ENCODE peak calls at places on chromosomes 2 and 18, in four cellular contexts. H, V, W and I are unnamed samples.

GRCh38 chr2:112155331-112156151 is 17.4 kb downstream of the FBLN7 start:
- DNase-seq in H (no peak), V (no peak), W (no peak), I (no peak)

GRCh38 chr18:1578505-1578904 is 673.8 kb downstream of the ADCYAP1 start:
- DNase-seq in H (no peak), V (no peak), W (no peak), I (no peak)

GRCh38 chr18:6009751-6010150 is 114.4 kb upstream of the TMEM200C start:
- DNase-seq in H (no peak), V (no peak), W (no peak), I (no peak)

GRCh38 chr2:97761192-97761591 is 47.8 kb downstream of the ZAP70 start:
- DNase-seq in H (no peak), V (no peak), W (no peak), I (no peak)

GRCh38 chr2:223692227-223692947 is 90.2 kb upstream of the SCG2 start:
- DNase-seq in H (peak; percentile 59), V (peak; percentile 30), W (peak; percentile 54), I (no peak)

GRCh38 chr2:24359701-24360049 is 661 bp downstream of the ITSN2 start:
- DNase-seq in H (no peak), V (no peak), W (no peak), I (no peak)

GRCh38 chr2:85783796-85784195 is 30.0 kb downstream of the ATOH8 start:
- DNase-seq in H (no peak), V (peak; percentile 42), W (no peak), I (no peak)

GRCh38 chr18:45567123-45567522 is 48.2 kb upstream of the SLC14A2 start:
- DNase-seq in H (no peak), V (peak; percentile 5), W (no peak), I (no peak)

GRCh38 chr18:13223341-13224148 is 5.0 kb downstream of the LDLRAD4 start:
- DNase-seq in H (no peak), V (no peak), W (no peak), I (no peak)

GRCh38 chr2:98825043-98825350 is 94.1 kb upstream of the MGAT4A start:
- DNase-seq in H (no peak), V (no peak), W (no peak), I (no peak)

GRCh38 chr2:72104821-72105588 is 42.7 kb downstream of the CYP26B1 start:
- DNase-seq in H (no peak), V (no peak), W (peak; percentile 15), I (no peak)

GRCh38 chr18:9734189-9734588 is 26.1 kb downstream of the RAB31 start:
- DNase-seq in H (no peak), V (no peak), W (peak; percentile 70), I (no peak)

GRCh38 chr2:25372405-25373268 is 30.9 kb upstream of the DNMT3A start:
- DNase-seq in H (no peak), V (no peak), W (no peak), I (no peak)

GRCh38 chr2:73998451-73998850 is 13.7 kb downstream of the TET3 start:
- DNase-seq in H (no peak), V (no peak), W (no peak), I (no peak)

GRCh38 chr2:57890993-57891688 is 155.5 kb upstream of the VRK2 start:
- DNase-seq in H (no peak), V (no peak), W (no peak), I (no peak)

GRCh38 chr2:179478771-179479170 is 214.1 kb upstream of the SESTD1 start:
- DNase-seq in H (no peak), V (no peak), W (no peak), I (no peak)

GRCh38 chr2:96205888-96206287 is 2.7 kb downstream of the STARD7 start:
- DNase-seq in H (no peak), V (peak; percentile 16), W (no peak), I (no peak)

GRCh38 chr2:118202707-118203303 is 114.5 kb downstream of the INSIG2 start:
- DNase-seq in H (no peak), V (peak; percentile 47), W (peak; percentile 54), I (peak; percentile 53)

GRCh38 chr2:241275504-241275903 is 40.0 kb downstream of the HDLBP start:
- DNase-seq in H (no peak), V (no peak), W (no peak), I (no peak)

GRCh38 chr2:238750212-238750904 is 97.5 kb upstream of the TWIST2 start:
- DNase-seq in H (no peak), V (no peak), W (no peak), I (no peak)

GRCh38 chr2:16273111-16273510 is 332.8 kb downstream of the MYCN start:
- DNase-seq in H (no peak), V (no peak), W (no peak), I (no peak)

GRCh38 chr2:218149098-218149497 is 17.7 kb downstream of the CXCR1 start:
- DNase-seq in H (no peak), V (no peak), W (no peak), I (no peak)
- TF ChIP-seq TCF7L2 in H (no peak), V (no peak), W (no peak), I (no peak)

GRCh38 chr2:159009940-159010339 is 41.5 kb downstream of the TANC1 start:
- DNase-seq in H (no peak), V (no peak), W (no peak), I (no peak)
- TF ChIP-seq TCF7L2 in H (no peak), V (no peak), W (no peak), I (no peak)

GRCh38 chr2:216915548-216916128 is 55.8 kb upstream of the TNP1 start:
- DNase-seq in H (no peak), V (no peak), W (no peak), I (no peak)

GRCh38 chr2:216920150-216920846 is 60.4 kb upstream of the TNP1 start:
- DNase-seq in H (no peak), V (peak; percentile 15), W (no peak), I (no peak)

GRCh38 chr2:216916956-216917650 is 57.2 kb upstream of the TNP1 start:
- DNase-seq in H (no peak), V (no peak), W (no peak), I (no peak)

GRCh38 chr2:216921057-216921456 is 61.2 kb upstream of the TNP1 start:
- DNase-seq in H (no peak), V (no peak), W (no peak), I (no peak)

DNA sequence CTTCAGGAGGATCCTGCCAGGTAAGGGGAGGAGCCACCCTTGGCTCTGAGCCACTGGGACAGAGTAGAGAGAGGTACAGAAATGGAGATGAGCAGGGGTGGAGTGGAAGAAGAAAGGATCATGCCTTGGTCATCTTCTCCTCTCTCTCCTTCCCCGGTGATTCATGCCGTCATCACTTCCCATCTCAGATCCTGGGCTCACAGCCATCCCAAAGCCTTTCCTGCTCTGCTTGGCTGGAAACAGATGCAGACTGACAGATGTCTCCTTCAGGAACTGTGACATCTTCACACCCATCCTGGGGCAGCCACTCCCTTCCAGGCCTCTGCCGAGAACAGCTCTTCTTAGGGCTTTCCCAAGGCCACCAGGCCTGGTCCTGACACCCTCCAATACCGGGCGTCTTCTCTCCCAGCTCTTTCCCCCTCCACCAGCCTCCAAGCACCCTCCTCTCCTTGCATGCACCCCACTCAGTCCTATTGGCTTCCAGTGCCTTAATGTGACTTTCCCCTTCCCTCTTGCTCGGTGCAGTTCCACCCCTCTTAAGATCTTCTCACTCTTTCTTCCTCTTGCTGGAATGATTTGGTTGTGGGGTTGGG is 58.3 kb upstream of the TNP1 start:
- DNase-seq in H (peak; percentile 13), V (no peak), W (no peak), I (no peak)
- TF ChIP-seq TCF7L2 in H (peak; percentile 58), V (no peak), W (no peak), I (no peak)

GRCh38 chr2:106078091-106078490 is 116.0 kb downstream of the UXS1 start:
- DNase-seq in H (no peak), V (no peak), W (no peak), I (no peak)
- TF ChIP-seq TCF7L2 in H (no peak), V (no peak), W (no peak), I (no peak)

DNA sequence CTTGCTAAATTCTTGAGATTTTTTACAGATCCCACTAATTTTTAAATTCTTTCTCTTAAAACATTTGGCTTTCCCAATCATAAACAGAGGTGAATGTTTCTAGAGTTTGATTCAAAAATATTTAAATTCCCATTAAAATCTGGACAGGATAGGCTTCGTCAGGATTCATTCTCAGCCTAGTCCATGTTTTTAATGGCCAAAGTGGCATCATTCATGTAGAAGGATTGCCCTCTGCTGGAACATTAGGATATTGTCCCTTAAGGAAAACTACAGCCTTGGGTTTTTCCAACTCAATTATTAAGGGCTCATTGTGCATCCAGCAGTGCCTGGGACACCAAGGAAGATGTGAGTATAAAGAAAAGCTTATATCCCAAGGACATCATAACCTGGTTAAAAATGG is 71.7 kb downstream of the TPGS2 start:
- DNase-seq in H (peak; percentile 44), V (peak; percentile 58), W (peak; percentile 48), I (peak; percentile 27)
- TF ChIP-seq TCF7L2 in H (no peak), V (no peak), W (no peak), I (no peak)

DNA sequence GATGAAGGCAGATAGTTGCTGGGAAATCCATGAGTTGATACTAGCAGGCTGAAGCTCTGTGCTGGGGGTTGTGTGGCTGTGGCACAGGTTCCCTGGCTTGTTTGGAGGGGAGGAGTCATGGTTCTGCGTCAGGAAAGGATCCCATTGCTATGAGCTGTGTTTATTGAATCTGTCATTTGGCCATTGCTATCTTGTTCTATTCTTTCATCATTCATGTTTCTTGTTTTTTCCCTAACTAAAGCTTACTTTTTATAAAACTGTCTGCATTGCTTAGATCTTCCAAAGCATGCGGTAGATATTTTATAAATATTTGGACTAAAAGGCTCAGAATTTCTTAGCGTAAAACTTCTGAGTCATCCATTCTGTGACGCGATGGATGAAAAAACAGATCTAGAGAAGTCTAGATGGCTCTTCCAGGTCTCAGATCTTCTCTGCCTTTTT is 335.3 kb downstream of the PTPRM start:
- DNase-seq in H (no peak), V (no peak), W (no peak), I (no peak)
- TF ChIP-seq TCF7L2 in H (no peak), V (no peak), W (no peak), I (no peak)